ENCODE peak calls at places on chromosome 9, in five cellular contexts. R, J, Y, Z and S are unnamed samples.

GRCh38 chr9:13035822-13036221 is 243.7 kb downstream of the MPDZ start:
- DNase-seq in R (no peak), J (no peak), Y (peak), Z (no peak), S (no peak)

GRCh38 chr9:125659954-125660353 is 47.1 kb downstream of the MAPKAP1 start:
- DNase-seq in R (no peak), J (no peak), Y (peak), Z (peak), S (no peak)

GRCh38 chr9:117081641-117082317 is 333.1 kb downstream of the ASTN2 start:
- DNase-seq in R (no peak), J (no peak), Y (no peak), Z (no peak), S (no peak)

GRCh38 chr9:78298046-78298511 is 1.2 kb downstream of the PSAT1 start:
- DNase-seq in R (no peak), J (no peak), Y (peak), Z (no peak), S (no peak)

GRCh38 chr9:96376926-96377874 is 6.3 kb downstream of the SLC35D2 start:
- DNase-seq in R (peak), J (no peak), Y (peak), Z (peak), S (no peak)

GRCh38 chr9:83200531-83200930 is 137.6 kb upstream of the RASEF start:
- DNase-seq in R (no peak), J (no peak), Y (no peak), Z (no peak), S (no peak)

GRCh38 chr9:15421532-15421931 is 1.1 kb upstream of the SNAPC3 start:
- DNase-seq in R (no peak), J (no peak), Y (no peak), Z (no peak), S (no peak)

GRCh38 chr9:8766096-8766495 is 966.5 kb upstream of the DMAC1 start:
- DNase-seq in R (no peak), J (no peak), Y (no peak), Z (no peak), S (no peak)

GRCh38 chr9:136187683-136188586 is 17.0 kb downstream of the LHX3 start:
- DNase-seq in R (no peak), J (no peak), Y (no peak), Z (no peak), S (no peak)

GRCh38 chr9:73046769-73047168 is 93.9 kb upstream of the ALDH1A1 start:
- DNase-seq in R (no peak), J (no peak), Y (no peak), Z (no peak), S (no peak)

GRCh38 chr9:73053543-73053942 is 98.1 kb upstream of the ANXA1 start:
- DNase-seq in R (no peak), J (no peak), Y (no peak), Z (no peak), S (no peak)

GRCh38 chr9:73049280-73049679 is 96.4 kb upstream of the ALDH1A1 start:
- DNase-seq in R (no peak), J (no peak), Y (no peak), Z (no peak), S (no peak)

GRCh38 chr9:73050887-73051550 is 98.2 kb upstream of the ALDH1A1 start:
- DNase-seq in R (no peak), J (no peak), Y (no peak), Z (no peak), S (no peak)

DNA sequence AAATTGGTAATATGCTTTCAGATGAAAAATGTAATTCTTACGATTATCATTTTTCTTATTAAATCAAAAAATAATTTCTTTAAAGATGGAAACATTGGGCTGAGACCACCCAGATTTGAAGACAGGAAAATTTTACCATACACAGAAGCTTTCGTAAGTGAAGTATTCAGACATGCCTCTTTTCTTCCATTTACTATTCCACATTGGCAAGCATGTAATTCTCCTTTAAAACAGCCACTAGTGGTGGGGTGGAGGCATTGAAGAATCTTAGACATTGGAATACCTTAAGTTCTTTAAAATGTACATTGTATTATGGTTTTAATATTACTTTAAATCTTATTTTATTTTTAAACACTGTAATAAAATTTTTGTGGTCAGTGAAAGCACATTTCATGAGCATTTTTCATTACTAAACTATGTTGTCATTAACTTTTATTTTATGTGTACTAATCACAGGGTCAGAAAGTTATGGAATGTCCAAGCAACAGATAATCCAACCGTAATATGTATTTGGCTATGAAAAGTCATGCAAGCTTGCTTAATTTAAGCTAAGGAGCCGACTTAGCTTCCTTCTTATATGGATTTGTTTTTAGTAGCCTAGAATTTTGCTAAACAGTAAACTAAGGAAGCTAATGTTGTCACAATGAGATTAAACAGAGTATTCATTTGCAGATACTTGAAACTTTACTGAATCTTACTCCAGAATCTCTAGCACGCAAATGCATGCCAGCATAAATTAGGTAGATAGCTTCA is 97.4 kb upstream of the ALDH1A1 start:
- DNase-seq in R (no peak), J (no peak), Y (no peak), Z (peak), S (no peak)
- TF ChIP-seq CTCF in R (no peak), J (no peak), Y (no peak), Z (no peak), S (peak)

GRCh38 chr9:120338340-120338739 is 241.6 kb downstream of the CDK5RAP2 start:
- DNase-seq in R (no peak), J (no peak), Y (no peak), Z (no peak), S (no peak)
- TF ChIP-seq CTCF in R (no peak), J (no peak), Y (no peak), Z (no peak), S (no peak)

GRCh38 chr9:88024896-88025295 is 50.6 kb upstream of the CDK20 start:
- DNase-seq in R (no peak), J (no peak), Y (no peak), Z (no peak), S (no peak)
- TF ChIP-seq CTCF in R (no peak), J (no peak), Y (no peak), Z (no peak), S (no peak)

GRCh38 chr9:135132008-135132407 is 44.5 kb downstream of the OLFM1 start:
- DNase-seq in R (no peak), J (no peak), Y (no peak), Z (no peak), S (no peak)
- TF ChIP-seq CTCF in R (no peak), J (no peak), Y (no peak), Z (no peak), S (no peak)

GRCh38 chr9:90142580-90142979 is 500.0 kb downstream of the DIRAS2 start:
- DNase-seq in R (no peak), J (peak), Y (peak), Z (peak), S (no peak)
- TF ChIP-seq CTCF in R (peak), J (peak), Y (peak), Z (peak), S (peak)

GRCh38 chr9:102631559-102631958 is 363.6 kb upstream of the CYLC2 start:
- DNase-seq in R (no peak), J (no peak), Y (peak), Z (no peak), S (no peak)
- TF ChIP-seq CTCF in R (no peak), J (no peak), Y (peak), Z (peak), S (peak)